ENCODE peak calls at places on chromosome 17, in five cellular contexts. One of them, this sample, is unnamed.

GRCh38 chr17:67469208-67469980 is 92.3 kb downstream of the PITPNC1 start:
- DNase-seq in MCF 10A: no peak
- DNase-seq in neural progenitor cell: no peak
- DNase-seq in heart left ventricle: no peak
- DNase-seq in progenitor cell of endocrine pancreas: no peak
- DNase-seq in this sample: no peak

GRCh38 chr17:80989586-80989913 is 2.1 kb upstream of the CHMP6 start:
- DNase-seq in progenitor cell of endocrine pancreas: no peak
- DNase-seq in MCF 10A: no peak
- DNase-seq in neural progenitor cell: no peak
- DNase-seq in heart left ventricle: no peak
- DNase-seq in this sample: no peak

GRCh38 chr17:1541367-1541904 is 21.2 kb downstream of the PITPNA start:
- DNase-seq in heart left ventricle: no peak
- DNase-seq in progenitor cell of endocrine pancreas: no peak
- DNase-seq in neural progenitor cell: no peak
- DNase-seq in MCF 10A: no peak
- DNase-seq in this sample: no peak

GRCh38 chr17:29292071-29292991 is 1.6 kb downstream of the NUFIP2 start:
- DNase-seq in heart left ventricle: peak
- DNase-seq in progenitor cell of endocrine pancreas: peak
- DNase-seq in neural progenitor cell: peak
- DNase-seq in MCF 10A: peak
- DNase-seq in this sample: peak

GRCh38 chr17:67293251-67294203 is 48.5 kb upstream of the HELZ start:
- DNase-seq in neural progenitor cell: peak
- DNase-seq in MCF 10A: peak
- DNase-seq in progenitor cell of endocrine pancreas: peak
- DNase-seq in heart left ventricle: peak
- DNase-seq in this sample: peak

GRCh38 chr17:17186051-17186450 is 20.1 kb downstream of the PLD6 start:
- DNase-seq in progenitor cell of endocrine pancreas: no peak
- DNase-seq in MCF 10A: no peak
- DNase-seq in neural progenitor cell: no peak
- DNase-seq in heart left ventricle: no peak
- DNase-seq in this sample: no peak

GRCh38 chr17:32608267-32608666 is 121.5 kb downstream of the CDK5R1 start:
- DNase-seq in heart left ventricle: no peak
- DNase-seq in MCF 10A: no peak
- DNase-seq in neural progenitor cell: no peak
- DNase-seq in progenitor cell of endocrine pancreas: no peak
- DNase-seq in this sample: no peak

GRCh38 chr17:71948703-71949422 is 172.0 kb upstream of the SOX9 start:
- DNase-seq in MCF 10A: peak
- DNase-seq in neural progenitor cell: no peak
- DNase-seq in progenitor cell of endocrine pancreas: no peak
- DNase-seq in heart left ventricle: no peak
- DNase-seq in this sample: no peak

GRCh38 chr17:66702106-66702936 is 132.6 kb upstream of the CACNG5 start:
- DNase-seq in MCF 10A: peak
- DNase-seq in heart left ventricle: no peak
- DNase-seq in neural progenitor cell: no peak
- DNase-seq in progenitor cell of endocrine pancreas: no peak
- DNase-seq in this sample: no peak

GRCh38 chr17:42116705-42117396 is 4.3 kb downstream of the KAT2A start:
- DNase-seq in heart left ventricle: peak
- DNase-seq in progenitor cell of endocrine pancreas: peak
- DNase-seq in neural progenitor cell: peak
- DNase-seq in MCF 10A: peak
- DNase-seq in this sample: peak

GRCh38 chr17:45241315-45242011 is 19.8 kb downstream of the FMNL1 start:
- DNase-seq in MCF 10A: no peak
- DNase-seq in neural progenitor cell: peak
- DNase-seq in progenitor cell of endocrine pancreas: peak
- DNase-seq in heart left ventricle: no peak
- DNase-seq in this sample: no peak

GRCh38 chr17:57830880-57831279 is 19.0 kb downstream of the MRPS23 start:
- DNase-seq in heart left ventricle: no peak
- DNase-seq in progenitor cell of endocrine pancreas: no peak
- DNase-seq in neural progenitor cell: no peak
- DNase-seq in MCF 10A: no peak
- DNase-seq in this sample: no peak

GRCh38 chr17:7885357-7886226 is 3.0 kb upstream of the CHD3 start:
- DNase-seq in neural progenitor cell: peak
- DNase-seq in heart left ventricle: peak
- DNase-seq in progenitor cell of endocrine pancreas: peak
- DNase-seq in MCF 10A: peak
- DNase-seq in this sample: peak

GRCh38 chr17:49763735-49764558 is at the start of gene FAM117A:
- DNase-seq in heart left ventricle: peak
- DNase-seq in progenitor cell of endocrine pancreas: peak
- DNase-seq in MCF 10A: peak
- DNase-seq in neural progenitor cell: peak
- DNase-seq in this sample: peak

DNA sequence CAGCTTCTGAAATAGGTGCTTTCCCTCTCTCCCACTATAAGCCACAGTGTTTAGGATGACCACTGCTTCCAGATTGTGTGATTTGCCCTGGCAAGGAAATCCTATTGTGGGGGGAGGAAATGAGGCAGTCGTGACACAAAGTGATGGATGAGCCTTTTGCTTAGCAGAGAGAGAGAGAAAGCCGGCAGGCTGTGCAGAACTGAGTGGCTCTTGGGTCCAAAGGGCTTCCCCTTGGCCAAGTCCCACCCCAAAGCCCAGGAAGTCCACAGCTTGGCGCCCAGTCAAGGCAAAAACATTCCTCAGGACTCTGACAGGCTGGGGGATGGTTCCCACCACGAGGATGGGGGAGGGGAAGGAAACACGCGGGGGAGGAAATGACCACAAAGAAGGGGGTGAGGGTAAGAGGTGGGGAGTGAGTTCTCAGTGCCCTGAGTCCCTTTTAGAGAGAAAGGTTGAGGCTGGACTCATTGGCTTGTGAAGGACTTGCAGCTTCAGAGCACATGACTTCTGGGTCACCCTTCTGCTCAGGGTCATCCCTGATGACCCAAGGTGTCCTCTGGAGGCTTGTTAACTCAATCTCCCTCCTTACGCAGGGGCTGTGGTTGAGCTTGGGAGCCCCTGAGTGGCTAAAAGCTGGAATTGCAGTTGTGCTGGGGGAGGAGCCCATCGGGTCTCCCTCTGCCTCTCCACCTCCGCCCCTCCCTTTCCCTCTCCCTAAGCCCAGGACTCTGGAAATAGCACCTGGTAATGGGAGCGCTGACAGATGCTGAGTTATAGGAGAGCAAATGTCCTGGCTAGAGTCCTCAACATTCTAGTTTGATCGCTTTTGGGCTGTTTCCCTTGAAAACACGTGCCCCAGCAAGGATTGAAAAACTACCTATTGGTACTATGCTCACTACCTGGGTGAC is 10.3 kb upstream of the MSL1 start:
- DNase-seq in heart left ventricle: peak
- DNase-seq in MCF 10A: peak
- DNase-seq in neural progenitor cell: peak
- DNase-seq in progenitor cell of endocrine pancreas: peak
- DNase-seq in this sample: no peak
- TF ChIP-seq CTCF in heart left ventricle: peak
- TF ChIP-seq CTCF in MCF 10A: peak
- TF ChIP-seq CTCF in neural progenitor cell: peak
- TF ChIP-seq CTCF in progenitor cell of endocrine pancreas: peak
- TF ChIP-seq CTCF in this sample: peak

GRCh38 chr17:77767148-77767547 is 191.4 kb upstream of the TNRC6C start:
- DNase-seq in progenitor cell of endocrine pancreas: no peak
- DNase-seq in neural progenitor cell: no peak
- DNase-seq in heart left ventricle: no peak
- DNase-seq in MCF 10A: no peak
- DNase-seq in this sample: no peak
- TF ChIP-seq CTCF in progenitor cell of endocrine pancreas: no peak
- TF ChIP-seq CTCF in neural progenitor cell: no peak
- TF ChIP-seq CTCF in heart left ventricle: no peak
- TF ChIP-seq CTCF in MCF 10A: no peak
- TF ChIP-seq CTCF in this sample: no peak

DNA sequence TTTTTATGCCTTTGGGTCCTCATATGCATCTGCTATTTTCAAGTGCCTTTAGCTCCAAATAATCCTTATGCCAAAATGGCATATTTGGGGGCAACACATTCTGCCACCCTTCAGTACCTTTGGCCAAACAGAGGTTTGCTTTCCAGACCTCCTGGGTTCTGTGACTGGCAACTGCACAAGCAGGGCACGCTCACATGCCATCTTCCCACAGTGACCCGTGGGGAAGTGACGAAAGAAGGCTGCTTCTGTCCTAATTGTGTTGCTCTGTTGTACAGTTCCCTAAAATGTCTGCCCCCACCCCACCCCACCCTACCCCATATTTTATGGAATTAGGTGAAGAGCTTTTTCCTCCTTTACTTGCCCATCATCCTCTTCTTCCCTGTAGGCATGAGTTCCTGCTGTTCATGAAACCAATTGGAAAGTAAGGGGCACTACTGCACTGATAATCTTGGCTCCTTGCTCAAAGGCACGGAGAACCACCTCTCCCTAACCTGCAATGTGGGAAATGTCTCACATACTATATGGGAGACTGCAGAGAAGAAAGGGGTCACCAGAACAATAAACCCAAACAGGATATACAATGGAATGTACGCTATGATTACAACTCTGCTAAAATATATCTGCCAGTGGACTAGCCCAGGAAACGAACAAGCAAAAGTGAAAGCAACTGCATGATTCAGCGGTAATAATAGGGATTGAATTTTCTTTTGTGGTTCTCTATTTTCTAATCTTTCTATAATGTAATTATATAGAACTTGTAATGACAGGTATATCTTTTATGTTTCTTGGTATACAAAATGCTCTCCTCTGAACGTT is 3.3 kb upstream of the SLFN12L start:
- DNase-seq in progenitor cell of endocrine pancreas: no peak
- DNase-seq in MCF 10A: peak
- DNase-seq in heart left ventricle: peak
- DNase-seq in neural progenitor cell: no peak
- DNase-seq in this sample: no peak
- TF ChIP-seq CTCF in progenitor cell of endocrine pancreas: no peak
- TF ChIP-seq CTCF in MCF 10A: no peak
- TF ChIP-seq CTCF in heart left ventricle: no peak
- TF ChIP-seq CTCF in neural progenitor cell: no peak
- TF ChIP-seq CTCF in this sample: no peak

GRCh38 chr17:31597646-31598387 is 206.3 kb downstream of the RAB11FIP4 start:
- DNase-seq in heart left ventricle: no peak
- DNase-seq in neural progenitor cell: no peak
- DNase-seq in MCF 10A: no peak
- DNase-seq in progenitor cell of endocrine pancreas: no peak
- DNase-seq in this sample: no peak

GRCh38 chr17:31598388-31598760 is 206.9 kb downstream of the RAB11FIP4 start:
- DNase-seq in progenitor cell of endocrine pancreas: no peak
- DNase-seq in MCF 10A: no peak
- DNase-seq in neural progenitor cell: no peak
- DNase-seq in heart left ventricle: no peak
- DNase-seq in this sample: no peak

GRCh38 chr17:31595666-31596381 is 204.3 kb downstream of the RAB11FIP4 start:
- DNase-seq in progenitor cell of endocrine pancreas: no peak
- DNase-seq in neural progenitor cell: no peak
- DNase-seq in heart left ventricle: no peak
- DNase-seq in MCF 10A: no peak
- DNase-seq in this sample: no peak

GRCh38 chr17:31595076-31595475 is 203.6 kb downstream of the RAB11FIP4 start:
- DNase-seq in MCF 10A: no peak
- DNase-seq in progenitor cell of endocrine pancreas: no peak
- DNase-seq in heart left ventricle: no peak
- DNase-seq in neural progenitor cell: no peak
- DNase-seq in this sample: no peak

GRCh38 chr17:31596382-31597323 is 205.2 kb downstream of the RAB11FIP4 start:
- DNase-seq in heart left ventricle: peak
- DNase-seq in MCF 10A: peak
- DNase-seq in progenitor cell of endocrine pancreas: no peak
- DNase-seq in neural progenitor cell: peak
- DNase-seq in this sample: no peak
- TF ChIP-seq CTCF in heart left ventricle: no peak
- TF ChIP-seq CTCF in MCF 10A: no peak
- TF ChIP-seq CTCF in progenitor cell of endocrine pancreas: no peak
- TF ChIP-seq CTCF in neural progenitor cell: no peak
- TF ChIP-seq CTCF in this sample: no peak